ENCODE peak calls at places on chromosome 1, in eight cellular contexts. B is NCI-H1436; L is NCI-H1092 treated with DMSO at 0.1 percent for 48 hours; R is CD4-positive, alpha-beta memory T cell; Y is stimulated activated CD4-positive, alpha-beta T cell treated with anti-CD3 and anti-CD28 coated beads, Interleukin-12 subunit alpha, Interleukin-12 subunit beta, amount 100 ng/mL, for 48 hours; U is progenitor cell of endocrine pancreas; J is T-helper 2 cell treated with Interferon-gamma antibody and Interleukin-4, amounts not matched to agents 5 μg/mL and 100 μg/mL, for 36 hours; O is tibial nerve. H is an unnamed sample.

GRCh38 chr1:234585333-234586055 is 24.5 kb downstream of the IRF2BP2 start:
- DNase-seq in B (no peak), L (no peak), R (no peak), Y (no peak), U (no peak), J (no peak), O (no peak), H (no peak)

GRCh38 chr1:206521002-206521585 is 13.8 kb downstream of the RASSF5 start:
- DNase-seq in B (no peak), L (no peak), R (no peak), Y (no peak), U (no peak), J (no peak), O (no peak), H (no peak)

GRCh38 chr1:9860887-9861286 is 37.1 kb upstream of the CLSTN1 start:
- DNase-seq in B (no peak), L (no peak), R (no peak), Y (no peak), U (no peak), J (no peak), O (no peak), H (no peak)

GRCh38 chr1:225849905-225850304 is 32.3 kb downstream of the TMEM63A start:
- DNase-seq in B (no peak), L (no peak), R (no peak), Y (no peak), U (no peak), J (no peak), O (no peak), H (no peak)

GRCh38 chr1:214445201-214445600 is 106.2 kb downstream of the PTPN14 start:
- DNase-seq in B (no peak), L (no peak), R (no peak), Y (no peak), U (no peak), J (no peak), O (no peak), H (no peak)

GRCh38 chr1:246416261-246416660 is 90.8 kb downstream of the SMYD3 start:
- DNase-seq in B (no peak), L (no peak), R (no peak), Y (no peak), U (no peak), J (no peak), O (no peak), H (no peak)

GRCh38 chr1:44293761-44294315 is 61.2 kb downstream of the ERI3 start:
- DNase-seq in B (no peak), L (peak; percentile 99), R (no peak), Y (no peak), U (no peak), J (no peak), O (no peak), H (no peak)

GRCh38 chr1:153612755-153613331 is at the start of gene S100A16:
- DNase-seq in B (no peak), L (no peak), R (no peak), Y (no peak), U (peak; percentile 43), J (no peak), O (peak; percentile 59), H (no peak)

GRCh38 chr1:112581530-112582192 is 37.3 kb downstream of the ST7L start:
- DNase-seq in B (no peak), L (no peak), R (no peak), Y (no peak), U (no peak), J (no peak), O (no peak), H (no peak)